ENCODE peak calls at places on chromosomes 7 and 10, in six cellular contexts. H is activated CD4-positive, alpha-beta T cell treated with anti-CD3 and anti-CD28 coated beads, Interleukin-2, amount 10 ng/mL, durations not matched to agents 7 days and 5 days; U is aorta; O is esophagus muscularis mucosa; X is HT1080; R is NCI-H1092. A is an unnamed sample.

GRCh38 chr7:110987130-110987693 is 103.7 kb upstream of the LRRN3 start:
- DNase-seq in H (no peak), U (no peak), O (no peak), X (no peak), R (no peak), A (no peak)

GRCh38 chr10:62803993-62804383 is 532 bp upstream of the ADO start:
- DNase-seq in H (no peak), U (no peak), O (no peak), X (no peak), R (no peak), A (no peak)

GRCh38 chr10:16945566-16945965 is 128.3 kb upstream of the RSU1 start:
- DNase-seq in H (no peak), U (no peak), O (no peak), X (no peak), R (no peak), A (no peak)

GRCh38 chr7:83947260-83947659 is 247.3 kb downstream of the SEMA3A start:
- DNase-seq in H (no peak), U (no peak), O (no peak), X (peak), R (no peak), A (no peak)

GRCh38 chr10:114271779-114272167 is 32.7 kb downstream of the VWA2 start:
- DNase-seq in H (no peak), U (no peak), O (no peak), X (peak), R (no peak), A (no peak)

GRCh38 chr7:34191766-34192550 is 286.6 kb downstream of the BMPER start:
- DNase-seq in H (no peak), U (no peak), O (no peak), X (no peak), R (no peak), A (no peak)

GRCh38 chr7:155551785-155552611 is 5.6 kb upstream of the CNPY1 start:
- DNase-seq in H (no peak), U (no peak), O (no peak), X (no peak), R (no peak), A (no peak)

GRCh38 chr10:22667093-22667480 is 47.3 kb downstream of the PIP4K2A start:
- DNase-seq in H (no peak), U (no peak), O (no peak), X (no peak), R (no peak), A (no peak)

GRCh38 chr7:74006451-74007259 is 21.3 kb upstream of the ELN start:
- DNase-seq in H (no peak), U (no peak), O (no peak), X (no peak), R (peak), A (no peak)

GRCh38 chr10:18875480-18875879 is 173.1 kb upstream of the MALRD1 start:
- DNase-seq in H (no peak), U (no peak), O (no peak), X (no peak), R (no peak), A (no peak)

GRCh38 chr10:35517431-35518181 is 87.5 kb upstream of the GJD4 start:
- DNase-seq in H (no peak), U (no peak), O (no peak), X (peak), R (no peak), A (no peak)

GRCh38 chr10:78149193-78149592 is 115.5 kb downstream of the RPS24 start:
- DNase-seq in H (no peak), U (no peak), O (no peak), X (no peak), R (no peak), A (no peak)

GRCh38 chr10:58577394-58577793 is 64.7 kb downstream of the BICC1 start:
- DNase-seq in H (no peak), U (no peak), O (no peak), X (no peak), R (no peak), A (no peak)

GRCh38 chr10:112950714-112951348 is 784 bp downstream of the TCF7L2 start:
- DNase-seq in H (no peak), U (peak), O (no peak), X (peak), R (no peak), A (no peak)

GRCh38 chr10:29557665-29558064 is 77.1 kb downstream of the SVIL start:
- DNase-seq in H (no peak), U (no peak), O (no peak), X (no peak), R (no peak), A (no peak)

GRCh38 chr10:132489053-132489703 is 48.4 kb upstream of the INPP5A start:
- DNase-seq in H (no peak), U (peak), O (no peak), X (peak), R (no peak), A (no peak)

GRCh38 chr10:11036424-11037011 is 18.8 kb downstream of the CELF2 start:
- DNase-seq in H (no peak), U (no peak), O (no peak), X (peak), R (no peak), A (no peak)

GRCh38 chr7:106114735-106115383 is 2.7 kb upstream of the SYPL1 start:
- DNase-seq in H (no peak), U (no peak), O (no peak), X (no peak), R (no peak), A (no peak)